ENCODE peak calls at places on chromosome 21, in eight cellular contexts. Q, B, X, O, E, I, K and G are unnamed samples. For H3K27me3, the result is how much of the 10 kb centered on the place peaks cover.

GRCh38 chr21:41411449-41412089 is 14.5 kb upstream of the MX1 start:
- DNase-seq in Q (no peak), B (no peak), X (no peak), O (no peak), E (peak), I (no peak), K (peak), G (peak)

GRCh38 chr21:39208624-39209333 is 25.5 kb upstream of the PSMG1 start:
- DNase-seq in Q (no peak), B (peak), X (peak), O (no peak), E (no peak), I (peak), K (no peak), G (no peak)

GRCh38 chr21:39353295-39353694 is 4.4 kb upstream of the HMGN1 start:
- DNase-seq in Q (no peak), B (no peak), X (no peak), O (no peak), E (no peak), I (peak), K (no peak), G (no peak)

GRCh38 chr21:16534408-16535099 is 804.8 kb downstream of the USP25 start:
- DNase-seq in Q (peak), B (peak), X (no peak), O (peak), E (peak), I (peak), K (no peak), G (peak)

GRCh38 chr21:29360799-29361765 is 62.4 kb downstream of the BACH1 start:
- DNase-seq in Q (no peak), B (peak), X (peak), O (no peak), E (no peak), I (no peak), K (no peak), G (peak)

GRCh38 chr21:38567577-38568360 is 69.5 kb upstream of the ERG start:
- DNase-seq in Q (no peak), B (peak), X (no peak), O (no peak), E (no peak), I (peak), K (no peak), G (no peak)

GRCh38 chr21:22342855-22343254 is 1344.6 kb downstream of the NCAM2 start:
- DNase-seq in Q (no peak), B (no peak), X (no peak), O (no peak), E (no peak), I (no peak), K (no peak), G (no peak)

GRCh38 chr21:39221997-39222486 is 38.8 kb upstream of the PSMG1 start:
- DNase-seq in Q (no peak), B (no peak), X (no peak), O (no peak), E (no peak), I (no peak), K (no peak), G (peak)

GRCh38 chr21:16514316-16514715 is 784.5 kb downstream of the USP25 start:
- DNase-seq in Q (no peak), B (no peak), X (no peak), O (no peak), E (no peak), I (no peak), K (no peak), G (no peak)

GRCh38 chr21:21612446-21612845 is 614.2 kb downstream of the NCAM2 start:
- DNase-seq in Q (no peak), B (no peak), X (no peak), O (no peak), E (no peak), I (peak), K (no peak), G (peak)

GRCh38 chr21:27480841-27481261 is 514.0 kb upstream of the ADAMTS5 start:
- DNase-seq in Q (no peak), B (no peak), X (no peak), O (no peak), E (no peak), I (no peak), K (no peak), G (peak)

GRCh38 chr21:39155578-39155977 is 27.7 kb downstream of the PSMG1 start:
- DNase-seq in Q (no peak), B (no peak), X (no peak), O (no peak), E (no peak), I (no peak), K (no peak), G (no peak)

GRCh38 chr21:39660596-39660995 is 47.9 kb downstream of the B3GALT5 start:
- DNase-seq in Q (peak), B (peak), X (no peak), O (no peak), E (no peak), I (peak), K (no peak), G (peak)

GRCh38 chr21:38562182-38562581 is 63.9 kb upstream of the ERG start:
- DNase-seq in Q (no peak), B (no peak), X (no peak), O (no peak), E (no peak), I (no peak), K (no peak), G (no peak)

GRCh38 chr21:20463362-20463761 is 534.8 kb upstream of the NCAM2 start:
- DNase-seq in Q (no peak), B (no peak), X (no peak), O (no peak), E (no peak), I (no peak), K (no peak), G (no peak)

DNA sequence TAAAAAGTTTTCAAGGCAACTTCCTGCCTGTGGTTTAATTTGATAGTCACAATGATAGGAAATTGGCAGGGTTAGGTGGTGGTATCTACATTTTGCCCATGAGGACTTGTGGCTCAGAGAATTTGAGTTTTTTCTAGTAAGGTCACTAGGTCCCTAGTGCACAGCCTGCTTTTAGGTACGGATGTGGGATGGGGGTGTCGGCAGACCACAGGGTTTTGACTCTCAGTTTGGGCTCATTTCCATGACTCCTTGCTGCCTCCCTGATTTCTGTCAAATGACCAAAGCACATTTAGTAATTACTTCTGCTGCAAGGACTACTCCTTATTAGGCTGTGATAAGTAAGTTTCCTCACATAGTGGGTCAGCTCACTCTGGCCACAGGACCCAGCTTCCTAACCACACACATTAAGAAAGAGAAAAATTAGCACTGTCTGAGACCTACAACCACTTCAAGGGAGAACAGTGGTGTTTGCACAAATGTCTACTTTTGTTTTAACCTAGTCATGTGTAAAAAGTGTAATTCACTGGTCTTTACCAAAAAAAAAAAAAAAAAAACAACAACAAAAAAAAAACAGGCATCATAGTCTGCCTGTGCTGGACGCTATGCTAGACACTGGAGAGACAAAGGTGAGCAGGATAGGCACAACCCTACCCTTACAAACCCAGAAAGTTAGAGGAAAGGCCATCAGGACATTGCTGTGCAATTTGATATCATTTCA is 43.7 kb downstream of the MRPL39 start:
- DNase-seq in Q (no peak), B (no peak), X (no peak), O (no peak), E (no peak), I (peak), K (no peak), G (no peak)
- H3K4me3 ChIP-seq in Q (no peak), B (no peak), X (no peak), O (no peak), E (no peak), I (peak), K (no peak), G (no peak)

GRCh38 chr21:45695086-45695485 is 51.6 kb downstream of the PCBP3 start:
- DNase-seq in Q (no peak), B (no peak), X (peak), O (no peak), E (no peak), I (no peak), K (no peak), G (no peak)
- TF ChIP-seq CTCF in Q (no peak), B (peak), X (peak), O (no peak), E (no peak), I (no peak), K (peak), G (no peak)

DNA sequence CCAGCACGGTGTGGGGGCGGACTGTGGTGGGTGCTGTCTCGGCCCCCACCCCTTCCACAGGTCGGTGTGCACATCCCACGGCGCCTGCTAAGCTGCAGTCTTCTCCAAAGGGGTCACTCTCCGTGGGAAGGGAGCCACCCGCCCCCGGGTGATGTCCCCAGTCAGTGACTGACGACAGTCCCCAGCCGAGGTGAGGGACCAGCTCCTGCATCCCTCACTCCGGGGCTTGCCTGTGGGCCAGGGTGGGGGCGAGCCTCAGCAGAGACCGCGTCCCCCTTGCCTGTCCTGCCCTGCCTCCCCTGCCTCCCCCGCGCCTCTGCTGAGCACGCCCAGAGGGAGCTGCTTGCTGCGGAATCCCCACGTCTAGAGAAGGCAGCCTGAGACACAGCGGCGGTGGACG is 35.9 kb upstream of the PDE9A start:
- DNase-seq in Q (no peak), B (no peak), X (no peak), O (no peak), E (no peak), I (no peak), K (no peak), G (no peak)
- H3K27me3 ChIP-seq in Q (under half), B (under half), X (under half), O (under half), E (half or more), I (under half), K (under half), G (under half)

GRCh38 chr21:33598051-33598450 is 9.6 kb upstream of the DONSON start:
- DNase-seq in Q (no peak), B (no peak), X (no peak), O (no peak), E (no peak), I (no peak), K (no peak), G (no peak)
- H3K4me3 ChIP-seq in Q (no peak), B (no peak), X (no peak), O (no peak), E (no peak), I (no peak), K (no peak), G (no peak)

DNA sequence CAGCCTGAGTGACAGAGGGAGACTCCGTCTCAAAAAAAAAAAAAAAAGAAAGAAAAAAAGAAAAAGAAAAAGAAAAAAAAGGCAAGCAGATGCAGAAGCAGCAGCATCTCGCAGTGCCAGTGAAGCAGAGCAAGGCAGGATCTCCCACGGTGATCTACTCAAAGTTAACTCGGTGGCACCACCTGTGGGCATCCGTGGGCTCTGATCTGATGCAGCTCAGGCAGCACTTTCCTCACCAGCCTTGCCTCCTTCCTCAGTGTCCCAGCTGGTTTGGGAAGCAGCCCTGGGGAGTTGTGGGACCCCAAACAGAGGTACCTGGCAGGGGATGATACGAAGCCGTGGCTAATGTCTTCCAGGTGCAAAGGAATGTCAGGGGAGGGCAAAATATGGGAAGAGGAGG is 104.3 kb upstream of the KRTAP19-8 start:
- DNase-seq in Q (no peak), B (no peak), X (no peak), O (no peak), E (no peak), I (no peak), K (no peak), G (no peak)
- TF ChIP-seq CTCF in Q (no peak), B (no peak), X (no peak), O (no peak), E (no peak), I (no peak), K (peak), G (peak)

GRCh38 chr21:44708866-44709425 is 2.4 kb downstream of the TSPEAR start:
- DNase-seq in Q (peak), B (no peak), X (no peak), O (no peak), E (peak), I (no peak), K (no peak), G (no peak)

GRCh38 chr21:44710756-44711326 is 531 bp downstream of the TSPEAR start:
- DNase-seq in Q (peak), B (peak), X (peak), O (no peak), E (no peak), I (no peak), K (peak), G (peak)

GRCh38 chr21:44708213-44708865 is 3.0 kb downstream of the TSPEAR start:
- DNase-seq in Q (peak), B (no peak), X (no peak), O (no peak), E (peak), I (no peak), K (peak), G (no peak)

GRCh38 chr21:44710294-44710665 is 1.1 kb downstream of the TSPEAR start:
- DNase-seq in Q (peak), B (no peak), X (no peak), O (no peak), E (no peak), I (no peak), K (peak), G (no peak)

DNA sequence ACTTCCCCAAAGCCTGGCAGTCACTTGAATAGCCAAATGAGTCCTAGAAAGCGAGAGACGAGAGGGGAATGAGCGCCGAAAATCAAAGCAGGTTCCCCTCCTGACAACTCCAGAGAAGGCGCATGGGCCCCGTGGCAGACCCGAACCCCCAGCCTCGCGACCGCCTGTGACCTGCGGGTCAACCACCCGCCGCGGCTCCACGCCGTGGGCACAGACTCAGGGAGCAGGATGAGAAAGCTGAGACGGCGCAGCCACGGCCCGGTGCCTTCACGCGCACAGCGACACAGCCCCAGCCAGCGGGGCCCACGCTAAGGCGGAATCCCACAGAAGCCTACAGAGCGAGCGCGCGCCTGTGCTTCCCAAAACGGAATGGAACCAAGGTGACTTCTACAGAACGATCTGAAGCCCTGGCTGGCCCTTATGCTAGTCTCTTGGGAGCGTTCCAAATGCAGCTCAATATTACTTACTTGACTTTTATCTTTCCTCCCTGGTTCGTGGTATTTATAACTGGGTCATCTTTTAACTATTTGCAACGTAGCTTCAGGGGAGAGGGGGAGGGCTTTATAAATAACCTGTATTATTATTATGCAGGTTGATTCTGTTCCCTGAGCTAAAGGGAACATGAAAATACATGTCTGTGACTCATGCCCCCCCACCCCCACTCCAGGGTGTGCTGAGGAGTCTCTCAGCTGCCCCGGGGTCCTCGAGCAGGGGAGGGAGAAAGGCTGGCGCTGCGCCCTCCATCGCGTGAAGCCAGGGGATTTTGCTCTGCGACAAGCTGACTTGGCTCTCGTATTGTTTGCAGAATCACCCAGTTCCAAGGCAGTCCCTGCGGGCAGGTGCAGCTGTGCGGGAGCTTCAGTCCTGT is 1.7 kb downstream of the TSPEAR start:
- DNase-seq in Q (peak), B (no peak), X (no peak), O (peak), E (no peak), I (no peak), K (peak), G (peak)
- H3K27me3 ChIP-seq in Q (under half), B (half or more), X (under half), O (half or more), E (half or more), I (half or more), K (half or more), G (under half)

GRCh38 chr21:37550618-37551405 is 184.2 kb downstream of the DYRK1A start:
- DNase-seq in Q (no peak), B (peak), X (no peak), O (no peak), E (peak), I (no peak), K (no peak), G (no peak)
- H3K4me3 ChIP-seq in Q (peak), B (no peak), X (no peak), O (no peak), E (peak), I (no peak), K (no peak), G (no peak)

DNA sequence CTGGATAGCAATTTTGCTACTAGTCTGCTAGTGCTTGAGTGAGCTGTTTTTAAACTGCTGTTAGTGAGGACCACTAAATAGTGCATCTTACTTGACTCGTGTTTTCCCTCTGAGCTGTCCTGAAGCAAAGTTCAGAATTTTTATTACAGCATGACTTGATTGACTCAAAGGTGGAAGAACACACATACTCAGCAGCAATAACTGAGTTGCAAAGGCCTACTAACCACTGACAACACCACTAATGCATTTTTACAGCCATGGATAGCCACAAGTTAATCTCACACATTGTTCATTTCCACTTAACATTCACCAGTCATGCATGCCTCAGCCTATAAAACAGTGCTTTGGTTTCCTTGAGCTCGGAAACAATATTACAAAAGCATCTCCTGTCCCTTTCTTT is 148.7 kb downstream of the RUNX1 start:
- DNase-seq in Q (no peak), B (peak), X (no peak), O (no peak), E (no peak), I (no peak), K (no peak), G (no peak)
- TF ChIP-seq CTCF in Q (no peak), B (no peak), X (no peak), O (no peak), E (no peak), I (no peak), K (no peak), G (no peak)

GRCh38 chr21:33117268-33117888 is 47.4 kb downstream of the OLIG1 start:
- DNase-seq in Q (no peak), B (no peak), X (no peak), O (no peak), E (no peak), I (no peak), K (no peak), G (no peak)
- H3K27me3 ChIP-seq in Q (under half), B (under half), X (under half), O (under half), E (half or more), I (under half), K (under half), G (under half)